ENCODE peak calls at places on chromosome 21, in seven cellular contexts. S, O, R, Q, I, T and C are unnamed samples.

GRCh38 chr21:42974832-42975820 is 764 bp downstream of the PKNOX1 start:
- DNase-seq in S (peak), O (peak), R (peak), Q (peak), I (peak), T (peak), C (no peak)

GRCh38 chr21:45788198-45788597 is 144.7 kb downstream of the PCBP3 start:
- DNase-seq in S (no peak), O (no peak), R (no peak), Q (no peak), I (no peak), T (no peak), C (no peak)

GRCh38 chr21:31141389-31142021 is 103.2 kb upstream of the KRTAP19-8 start:
- DNase-seq in S (no peak), O (no peak), R (no peak), Q (no peak), I (no peak), T (no peak), C (no peak)

GRCh38 chr21:23452384-23453083 is 2154.7 kb downstream of the MRPL39 start:
- DNase-seq in S (no peak), O (no peak), R (no peak), Q (no peak), I (peak), T (no peak), C (no peak)

GRCh38 chr21:45867671-45868081 is 113.9 kb upstream of the COL6A1 start:
- DNase-seq in S (no peak), O (no peak), R (no peak), Q (no peak), I (no peak), T (no peak), C (no peak)

GRCh38 chr21:46368533-46369285 is 44.8 kb downstream of the PCNT start:
- DNase-seq in S (no peak), O (no peak), R (no peak), Q (peak), I (no peak), T (no peak), C (peak)

GRCh38 chr21:32702702-32703101 is 25.1 kb downstream of the SYNJ1 start:
- DNase-seq in S (peak), O (no peak), R (peak), Q (peak), I (peak), T (peak), C (no peak)

GRCh38 chr21:34807146-34807880 is 138.5 kb downstream of the CLIC6 start:
- DNase-seq in S (peak), O (peak), R (peak), Q (peak), I (peak), T (peak), C (peak)

GRCh38 chr21:29145354-29145782 is 14.9 kb downstream of the MAP3K7CL start:
- DNase-seq in S (peak), O (no peak), R (peak), Q (peak), I (peak), T (peak), C (no peak)

GRCh38 chr21:17828223-17828622 is 9.1 kb upstream of the C21orf91 start:
- DNase-seq in S (peak), O (no peak), R (no peak), Q (peak), I (peak), T (peak), C (no peak)

GRCh38 chr21:34020005-34020847 is 53.2 kb upstream of the MRPS6 start:
- DNase-seq in S (no peak), O (no peak), R (no peak), Q (no peak), I (no peak), T (no peak), C (no peak)

GRCh38 chr21:42282021-42282420 is 33.2 kb downstream of the TFF3 start:
- DNase-seq in S (no peak), O (no peak), R (no peak), Q (no peak), I (no peak), T (no peak), C (no peak)